ENCODE peak calls at places on chromosomes 3 and 15, in seven cellular contexts. T is sigmoid colon, L is upper lobe of right lung, P is heart left ventricle, V is stomach, Q is HCT116, C is AG04449. A is an unnamed sample.
A peak's percentile ranks its signal among the peaks of the same experiment; 100 is the strongest.

GRCh38 chr3:36943601-36944000 is 1.3 kb downstream of the TRANK1 start:
- DNase-seq in T (no peak), L (no peak), P (no peak), V (no peak), Q (no peak), C (no peak), A (no peak)

GRCh38 chr15:99326235-99326634 is 75.0 kb downstream of the LRRC28 start:
- DNase-seq in T (no peak), L (no peak), P (no peak), V (no peak), Q (no peak), C (no peak), A (no peak)

GRCh38 chr15:68419301-68420175 is 12.4 kb downstream of the ITGA11 start:
- DNase-seq in T (no peak), L (no peak), P (peak; percentile 3), V (no peak), Q (no peak), C (no peak), A (no peak)

GRCh38 chr15:66703540-66703941 is 1.5 kb downstream of the SMAD6 start:
- DNase-seq in T (no peak), L (peak; percentile 77), P (peak; percentile 37), V (peak; percentile 52), Q (no peak), C (no peak), A (peak; percentile 27)

GRCh38 chr3:58183891-58184290 is 26.9 kb downstream of the DNASE1L3 start:
- DNase-seq in T (no peak), L (no peak), P (no peak), V (no peak), Q (no peak), C (no peak), A (no peak)

GRCh38 chr3:114839476-114839875 is 307.6 kb downstream of the ZBTB20 start:
- DNase-seq in T (no peak), L (no peak), P (no peak), V (no peak), Q (no peak), C (no peak), A (no peak)

GRCh38 chr3:11770477-11771381 is 76.0 kb downstream of the TAMM41 start:
- DNase-seq in T (peak; percentile 75), L (peak; percentile 88), P (peak; percentile 38), V (peak; percentile 91), Q (peak; percentile 87), C (peak; percentile 56), A (peak; percentile 29)

GRCh38 chr3:25432191-25432720 is 4.2 kb downstream of the RARB start:
- DNase-seq in T (no peak), L (no peak), P (no peak), V (no peak), Q (no peak), C (no peak), A (no peak)

GRCh38 chr3:187968883-187969580 is 184.9 kb upstream of the LPP start:
- DNase-seq in T (no peak), L (no peak), P (no peak), V (no peak), Q (no peak), C (peak; percentile 38), A (no peak)

GRCh38 chr15:27851811-27852210 is 247.3 kb downstream of the OCA2 start:
- DNase-seq in T (no peak), L (no peak), P (no peak), V (peak; percentile 10), Q (no peak), C (no peak), A (no peak)

GRCh38 chr3:31462050-31462569 is 70.6 kb upstream of the STT3B start:
- DNase-seq in T (no peak), L (no peak), P (no peak), V (no peak), Q (no peak), C (no peak), A (no peak)

GRCh38 chr3:73623996-73624362 is 762 bp downstream of the PDZRN3 start:
- DNase-seq in T (peak; percentile 77), L (no peak), P (peak; percentile 41), V (peak; percentile 40), Q (no peak), C (no peak), A (peak; percentile 41)

GRCh38 chr3:17629400-17629799 is 113.0 kb downstream of the TBC1D5 start:
- DNase-seq in T (no peak), L (no peak), P (no peak), V (no peak), Q (no peak), C (no peak), A (no peak)

GRCh38 chr3:165895919-165896318 is 58.7 kb upstream of the BCHE start:
- DNase-seq in T (no peak), L (no peak), P (no peak), V (no peak), Q (peak; percentile 15), C (no peak), A (peak; percentile 29)

GRCh38 chr15:43194775-43195174 is 9.6 kb downstream of the CCNDBP1 start:
- DNase-seq in T (no peak), L (no peak), P (no peak), V (no peak), Q (no peak), C (no peak), A (no peak)

GRCh38 chr15:51444112-51444511 is 102.7 kb downstream of the GLDN start:
- DNase-seq in T (no peak), L (no peak), P (no peak), V (no peak), Q (no peak), C (no peak), A (no peak)

GRCh38 chr15:50883903-50884302 is 24.6 kb upstream of the AP4E1 start:
- DNase-seq in T (no peak), L (no peak), P (no peak), V (no peak), Q (no peak), C (no peak), A (no peak)

GRCh38 chr15:42331235-42331634 is 28.1 kb upstream of the CAPN3 start:
- DNase-seq in T (no peak), L (no peak), P (peak; percentile 18), V (no peak), Q (no peak), C (no peak), A (no peak)

GRCh38 chr3:155296413-155296812 is 2.9 kb upstream of the STRIT1 start:
- DNase-seq in T (no peak), L (no peak), P (no peak), V (no peak), Q (no peak), C (no peak), A (no peak)
- TF ChIP-seq CTCF in T (no peak), L (no peak), P (no peak), V (no peak), Q (no peak), C (no peak), A (no peak)

GRCh38 chr15:87672309-87672897 is 584.1 kb downstream of the NTRK3 start:
- DNase-seq in T (no peak), L (no peak), P (peak; percentile 8), V (no peak), Q (no peak), C (no peak), A (peak; percentile 38)
- TF ChIP-seq CTCF in T (peak; percentile 21), L (peak; percentile 55), P (peak; percentile 41), V (no peak), Q (peak; percentile 21), C (peak; percentile 74), A (peak; percentile 67)

DNA sequence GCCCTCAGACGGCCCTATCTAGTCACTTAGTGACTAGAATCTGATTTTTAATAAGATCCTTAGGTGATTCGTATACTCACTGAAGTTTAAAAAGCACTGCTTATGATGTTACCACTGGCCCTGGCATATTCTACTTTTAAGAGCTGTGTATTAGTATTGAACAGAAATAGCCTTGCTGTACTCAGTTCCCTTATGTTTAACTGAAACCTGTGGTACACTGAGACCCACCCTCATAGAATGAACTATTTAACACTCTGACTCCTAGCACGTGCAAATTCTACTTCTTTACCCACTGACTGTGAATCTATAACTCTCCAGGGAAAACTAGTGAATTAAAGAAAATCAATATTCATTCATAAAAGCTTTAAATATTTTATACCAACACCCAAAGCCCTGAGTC is 108.9 kb downstream of the CCNL1 start:
- DNase-seq in T (no peak), L (no peak), P (no peak), V (no peak), Q (no peak), C (no peak), A (no peak)
- TF ChIP-seq CTCF in T (no peak), L (no peak), P (no peak), V (no peak), Q (no peak), C (no peak), A (no peak)

DNA sequence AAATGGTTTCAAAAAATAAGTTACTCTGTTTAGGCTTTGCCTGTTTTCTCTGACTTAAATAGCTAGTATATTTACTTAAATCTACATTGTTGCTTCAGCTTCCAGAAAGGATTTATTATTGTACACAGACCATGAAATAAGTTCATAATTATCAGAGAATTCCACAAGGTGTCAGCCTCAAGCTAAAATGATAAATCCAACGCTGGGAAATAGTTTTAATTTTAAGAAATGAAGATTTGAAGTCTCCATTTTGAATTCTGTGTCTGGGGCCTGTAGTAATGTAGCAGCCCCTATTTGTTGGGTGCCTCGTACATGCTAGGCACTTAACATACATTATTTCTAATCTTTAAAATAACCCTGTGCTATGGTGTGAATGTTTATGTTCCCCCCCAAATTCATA is 92.6 kb upstream of the KCNMB2 start:
- DNase-seq in T (no peak), L (no peak), P (no peak), V (no peak), Q (no peak), C (no peak), A (no peak)
- TF ChIP-seq CTCF in T (no peak), L (no peak), P (no peak), V (no peak), Q (peak; percentile 21), C (no peak), A (no peak)

GRCh38 chr3:134794950-134795775 is at the start of gene EPHB1:
- DNase-seq in T (peak; percentile 94), L (peak; percentile 86), P (peak; percentile 81), V (peak; percentile 74), Q (peak; percentile 60), C (peak; percentile 74), A (peak; percentile 88)
- TF ChIP-seq CTCF in T (peak; percentile 75), L (peak; percentile 85), P (peak; percentile 89), V (no peak), Q (peak; percentile 89), C (peak; percentile 94), A (peak; percentile 98)

GRCh38 chr3:119690043-119690656 is 12.7 kb upstream of the CFAP91 start:
- DNase-seq in T (no peak), L (no peak), P (no peak), V (no peak), Q (no peak), C (no peak), A (no peak)
- TF ChIP-seq CTCF in T (peak; percentile 35), L (peak; percentile 61), P (peak; percentile 48), V (no peak), Q (peak; percentile 65), C (peak; percentile 31), A (peak; percentile 69)

GRCh38 chr3:84825817-84826216 is 133.0 kb upstream of the CADM2 start:
- DNase-seq in T (no peak), L (no peak), P (no peak), V (no peak), Q (no peak), C (no peak), A (no peak)
- TF ChIP-seq CTCF in T (no peak), L (no peak), P (no peak), V (no peak), Q (no peak), C (no peak), A (peak; percentile 30)

DNA sequence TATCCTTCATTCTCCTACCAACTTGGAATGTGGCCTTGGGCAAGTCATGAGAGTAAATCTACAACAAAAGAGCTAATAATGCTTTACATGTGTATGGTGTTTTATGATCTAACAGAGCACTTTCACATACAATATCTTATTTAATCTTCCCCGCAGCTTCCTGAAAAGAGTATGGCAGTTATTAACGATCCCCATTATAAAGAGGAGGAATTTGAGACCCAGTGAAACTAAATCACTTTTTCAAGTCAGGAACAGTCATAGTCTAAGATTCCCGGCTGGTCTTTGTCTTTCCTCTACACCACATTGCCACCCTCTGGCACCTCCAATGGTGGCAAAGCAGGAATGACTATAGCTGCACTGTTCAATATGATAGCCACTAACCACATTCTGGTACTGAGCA is 69.7 kb upstream of the CMSS1 start:
- DNase-seq in T (no peak), L (no peak), P (no peak), V (no peak), Q (peak; percentile 6), C (no peak), A (no peak)
- TF ChIP-seq CTCF in T (no peak), L (peak; percentile 29), P (no peak), V (no peak), Q (peak; percentile 39), C (peak; percentile 40), A (peak; percentile 21)

A was measured in neural crest cell.